ENCODE peak calls at places on chromosomes 16 and 17, in four cellular contexts. J is GM23248, V is aorta, D is hepatocyte. O is an unnamed sample.

GRCh38 chr17:49973271-49973615 is 4.3 kb downstream of the DLX4 start:
- DNase-seq in J (no peak), V (no peak), D (no peak), O (no peak)

GRCh38 chr16:15949210-15950166 is at the start of gene ABCC1:
- DNase-seq in J (peak; percentile 81), V (peak; percentile 81), D (peak; percentile 68), O (peak; percentile 77)

GRCh38 chr17:11825902-11826301 is 171.4 kb downstream of the ZNF18 start:
- DNase-seq in J (no peak), V (no peak), D (no peak), O (no peak)

GRCh38 chr17:2975469-2975958 is 87.9 kb downstream of the OR1D5 start:
- DNase-seq in J (no peak), V (no peak), D (no peak), O (no peak)

GRCh38 chr16:89352091-89352681 is 134.7 kb downstream of the ZNF778 start:
- DNase-seq in J (no peak), V (peak; percentile 34), D (no peak), O (no peak)

GRCh38 chr16:89087922-89088321 is 5.7 kb upstream of the ACSF3 start:
- DNase-seq in J (no peak), V (no peak), D (no peak), O (no peak)

GRCh38 chr16:64657316-64658011 is 464.4 kb downstream of the CDH11 start:
- DNase-seq in J (peak; percentile 70), V (no peak), D (no peak), O (no peak)

GRCh38 chr16:106623-107324 is 28.7 kb downstream of the MPG start:
- DNase-seq in J (peak; percentile 90), V (no peak), D (peak; percentile 89), O (peak; percentile 89)

GRCh38 chr17:8118769-8119574 is 658 bp upstream of the ALOXE3 start:
- DNase-seq in J (peak; percentile 92), V (peak; percentile 96), D (peak; percentile 94), O (peak; percentile 92)

GRCh38 chr16:90078594-90078895 is 1.4 kb upstream of the PRDM7 start:
- DNase-seq in J (no peak), V (no peak), D (no peak), O (no peak)

GRCh38 chr16:63922563-63922962 is 1199.3 kb downstream of the CDH11 start:
- DNase-seq in J (peak; percentile 24), V (no peak), D (no peak), O (no peak)

GRCh38 chr17:51144266-51145022 is 8.9 kb upstream of the NME1 start:
- DNase-seq in J (no peak), V (no peak), D (no peak), O (no peak)

GRCh38 chr17:58189436-58190146 is 2.9 kb upstream of the EPX start:
- DNase-seq in J (peak; percentile 94), V (peak; percentile 86), D (no peak), O (no peak)

GRCh38 chr16:83253526-83253925 is 554.3 kb upstream of the HSBP1 start:
- DNase-seq in J (no peak), V (no peak), D (no peak), O (no peak)

GRCh38 chr17:45740553-45741330 is 43.4 kb upstream of the CRHR1 start:
- DNase-seq in J (peak; percentile 61), V (peak; percentile 68), D (peak; percentile 25), O (peak; percentile 93)

GRCh38 chr17:35499548-35499947 is 37.9 kb downstream of the SLFN12L start:
- DNase-seq in J (no peak), V (no peak), D (no peak), O (no peak)

GRCh38 chr16:1763521-1764511 is 7.5 kb downstream of the NME3 start:
- DNase-seq in J (no peak), V (no peak), D (no peak), O (peak; percentile 82)

GRCh38 chr17:43881176-43881575 is 26.2 kb downstream of the MPP2 start:
- DNase-seq in J (no peak), V (no peak), D (no peak), O (no peak)
- H3K36me3 ChIP-seq in J (no peaks in the 10 kb centered on the region), V (no peaks in the 10 kb centered on the region), D (no peaks in the 10 kb centered on the region), O (no peaks in the 10 kb centered on the region)

GRCh38 chr17:77390870-77391269 is 250.1 kb downstream of the SEC14L1 start:
- DNase-seq in J (no peak), V (no peak), D (no peak), O (no peak)

GRCh38 chr17:77388384-77389306 is 247.9 kb downstream of the SEC14L1 start:
- DNase-seq in J (peak; percentile 47), V (no peak), D (no peak), O (no peak)

GRCh38 chr17:77385750-77386501 is 245.2 kb downstream of the SEC14L1 start:
- DNase-seq in J (peak; percentile 64), V (no peak), D (no peak), O (no peak)

GRCh38 chr17:77386502-77387192 is 245.9 kb downstream of the SEC14L1 start:
- DNase-seq in J (no peak), V (no peak), D (no peak), O (no peak)

GRCh38 chr17:77387891-77388290 is 247.1 kb downstream of the SEC14L1 start:
- DNase-seq in J (no peak), V (no peak), D (no peak), O (no peak)
- H3K4me1 ChIP-seq in J (peaks cover 82% of the 10 kb centered on the region), V (no peaks in the 10 kb centered on the region), D (peaks cover 88% of the 10 kb centered on the region), O (peaks cover 74% of the 10 kb centered on the region)

GRCh38 chr17:60615108-60615507 is 15.1 kb downstream of the PPM1D start:
- DNase-seq in J (no peak), V (no peak), D (no peak), O (no peak)
- H3K36me3 ChIP-seq in J (no peaks in the 10 kb centered on the region), V (no peaks in the 10 kb centered on the region), D (no peaks in the 10 kb centered on the region), O (no peaks in the 10 kb centered on the region)

GRCh38 chr16:66197668-66198278 is 168.7 kb upstream of the CDH5 start:
- DNase-seq in J (no peak), V (no peak), D (no peak), O (no peak)

GRCh38 chr16:66199189-66199588 is 167.3 kb upstream of the CDH5 start:
- DNase-seq in J (peak; percentile 37), V (no peak), D (no peak), O (no peak)

GRCh38 chr16:66194866-66195265 is 171.6 kb upstream of the CDH5 start:
- DNase-seq in J (no peak), V (no peak), D (no peak), O (no peak)

GRCh38 chr16:66198641-66199040 is 167.8 kb upstream of the CDH5 start:
- DNase-seq in J (no peak), V (no peak), D (no peak), O (no peak)

DNA sequence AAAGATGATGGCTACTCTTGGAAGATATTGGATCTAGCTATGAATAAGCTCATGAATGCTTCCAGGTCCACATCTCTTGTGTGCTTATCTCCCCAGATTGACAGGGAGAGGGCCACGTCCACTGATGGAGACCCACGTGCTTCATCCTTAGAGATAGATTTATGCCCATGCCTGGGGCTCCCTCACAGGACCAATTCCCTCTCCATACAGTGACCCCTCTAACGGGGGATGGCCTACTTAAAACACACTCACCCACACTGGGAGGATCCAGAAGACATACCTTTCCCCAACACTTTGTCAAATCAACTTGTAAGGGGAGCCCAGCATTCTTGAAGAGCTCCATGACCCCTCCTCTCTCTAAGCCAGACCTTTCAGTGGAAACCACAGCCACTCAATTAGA is 169.7 kb upstream of the CDH5 start:
- DNase-seq in J (no peak), V (no peak), D (no peak), O (no peak)
- H3K4me1 ChIP-seq in J (no peaks in the 10 kb centered on the region), V (no peaks in the 10 kb centered on the region), D (no peaks in the 10 kb centered on the region), O (no peaks in the 10 kb centered on the region)

GRCh38 chr17:29579866-29580771 is 9.3 kb downstream of the GIT1 start:
- DNase-seq in J (peak; percentile 87), V (peak; percentile 96), D (peak; percentile 88), O (peak; percentile 89)
- H3K36me3 ChIP-seq in J (peaks cover 5% of the 10 kb centered on the region), V (no peaks in the 10 kb centered on the region), D (no peaks in the 10 kb centered on the region), O (no peaks in the 10 kb centered on the region)

GRCh38 chr16:4891886-4892216 is 44.6 kb downstream of the UBN1 start:
- DNase-seq in J (peak; percentile 21), V (no peak), D (no peak), O (no peak)

GRCh38 chr16:4891097-4891885 is 44.0 kb downstream of the UBN1 start:
- DNase-seq in J (no peak), V (no peak), D (no peak), O (no peak)

GRCh38 chr16:4890026-4890425 is 42.7 kb downstream of the UBN1 start:
- DNase-seq in J (no peak), V (no peak), D (no peak), O (no peak)

GRCh38 chr16:4892356-4893102 is 44.4 kb downstream of the PPL start:
- DNase-seq in J (no peak), V (no peak), D (peak; percentile 43), O (no peak)

GRCh38 chr16:4890686-4891085 is 43.4 kb downstream of the UBN1 start:
- DNase-seq in J (no peak), V (no peak), D (no peak), O (no peak)
- H3K4me1 ChIP-seq in J (no peaks in the 10 kb centered on the region), V (no peaks in the 10 kb centered on the region), D (peaks cover 13% of the 10 kb centered on the region), O (no peaks in the 10 kb centered on the region)

DNA sequence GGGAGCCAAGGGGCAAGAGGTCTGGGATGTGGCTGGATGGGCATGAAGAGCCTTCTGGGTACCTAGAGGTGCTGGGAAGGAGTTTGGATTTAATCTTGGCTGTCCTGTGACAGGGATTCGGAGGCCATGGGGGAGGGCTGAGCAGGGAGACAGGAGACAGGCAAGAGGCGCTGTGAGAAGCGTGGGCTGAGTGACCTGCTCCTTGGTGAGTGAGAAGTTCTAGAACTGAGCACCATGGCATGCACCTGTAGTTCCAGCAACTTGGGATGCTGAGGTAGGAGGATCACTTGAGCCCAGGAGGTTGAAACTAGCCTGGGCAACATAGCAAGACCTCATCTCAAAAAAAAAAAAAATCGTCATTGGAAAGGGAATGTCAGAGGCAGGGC is 78.3 kb upstream of the PLCG2 start:
- DNase-seq in J (no peak), V (peak; percentile 56), D (no peak), O (no peak)
- H3K36me3 ChIP-seq in J (no peaks in the 10 kb centered on the region), V (no peaks in the 10 kb centered on the region), D (no peaks in the 10 kb centered on the region), O (no peaks in the 10 kb centered on the region)